ENCODE peak calls at places on chromosome 7, in five cellular contexts. F is brain microvascular endothelial cell, H is fibroblast of lung, X is choroid plexus epithelial cell, W is ovary. T is an unnamed sample.

GRCh38 chr7:120770206-120770605 is 87.7 kb downstream of the TSPAN12 start:
- DNase-seq in X (no peak), F (no peak), W (no peak), H (no peak), T (no peak)

GRCh38 chr7:32117837-32118236 is 47.6 kb upstream of the PDE1C start:
- DNase-seq in F (no peak), X (no peak), H (no peak), W (no peak), T (no peak)

GRCh38 chr7:30658471-30659074 is 23.7 kb downstream of the CRHR2 start:
- DNase-seq in W (no peak), X (no peak), H (no peak), F (no peak), T (no peak)

GRCh38 chr7:96667026-96667425 is 42.6 kb downstream of the SEM1 start:
- DNase-seq in H (no peak), X (no peak), F (no peak), W (no peak), T (no peak)

GRCh38 chr7:98724591-98724990 is 107.5 kb downstream of the NPTX2 start:
- DNase-seq in F (no peak), W (no peak), X (no peak), H (no peak), T (no peak)

GRCh38 chr7:88431861-88432260 is 125.2 kb upstream of the STEAP4 start:
- DNase-seq in W (no peak), F (no peak), H (no peak), X (no peak), T (no peak)

GRCh38 chr7:27774717-27775328 is 34.9 kb downstream of the TAX1BP1 start:
- DNase-seq in X (peak; percentile 70), H (peak; percentile 71), F (peak; percentile 21), W (no peak), T (peak; percentile 14)

GRCh38 chr7:139693651-139694388 is 84.0 kb downstream of the HIPK2 start:
- DNase-seq in H (peak; percentile 40), W (no peak), F (no peak), X (no peak), T (no peak)

GRCh38 chr7:121305109-121305508 is 23.7 kb upstream of the WNT16 start:
- DNase-seq in W (no peak), F (no peak), X (peak; percentile 72), H (peak; percentile 24), T (no peak)

GRCh38 chr7:45359781-45360180 is 202.2 kb downstream of the RAMP3 start:
- DNase-seq in X (no peak), F (no peak), W (no peak), H (no peak), T (no peak)

GRCh38 chr7:108503112-108504026 is 22.6 kb downstream of the PNPLA8 start:
- DNase-seq in X (peak; percentile 47), F (no peak), W (no peak), H (peak; percentile 80), T (peak; percentile 75)

GRCh38 chr7:23467281-23467680 is 3.0 kb downstream of the IGF2BP3 start:
- DNase-seq in H (no peak), W (no peak), X (peak; percentile 34), F (no peak), T (no peak)

GRCh38 chr7:76513817-76514799 is 3.8 kb downstream of the UPK3B start:
- DNase-seq in F (no peak), W (peak; percentile 53), X (no peak), H (no peak), T (no peak)

GRCh38 chr7:144487906-144488305 is 84.4 kb upstream of the NOBOX start:
- DNase-seq in X (peak; percentile 6), W (no peak), H (no peak), F (no peak), T (no peak)

GRCh38 chr7:1049006-1049741 is 4.8 kb downstream of the GPR146 start:
- DNase-seq in X (no peak), W (no peak), F (no peak), H (no peak), T (no peak)

GRCh38 chr7:76133164-76133775 is 68.4 kb upstream of the SRRM3 start:
- DNase-seq in X (no peak), H (no peak), F (no peak), W (no peak), T (no peak)

GRCh38 chr7:28408105-28408973 is 4.0 kb upstream of the CREB5 start:
- DNase-seq in F (no peak), X (no peak), W (peak; percentile 41), H (no peak), T (no peak)

GRCh38 chr7:117870405-117870905 is 2.8 kb downstream of the CTTNBP2 start:
- DNase-seq in F (no peak), X (no peak), W (no peak), H (no peak), T (no peak)

GRCh38 chr7:4815121-4815520 is 39.7 kb downstream of the AP5Z1 start:
- DNase-seq in X (no peak), F (no peak), W (no peak), H (no peak), T (no peak)

DNA sequence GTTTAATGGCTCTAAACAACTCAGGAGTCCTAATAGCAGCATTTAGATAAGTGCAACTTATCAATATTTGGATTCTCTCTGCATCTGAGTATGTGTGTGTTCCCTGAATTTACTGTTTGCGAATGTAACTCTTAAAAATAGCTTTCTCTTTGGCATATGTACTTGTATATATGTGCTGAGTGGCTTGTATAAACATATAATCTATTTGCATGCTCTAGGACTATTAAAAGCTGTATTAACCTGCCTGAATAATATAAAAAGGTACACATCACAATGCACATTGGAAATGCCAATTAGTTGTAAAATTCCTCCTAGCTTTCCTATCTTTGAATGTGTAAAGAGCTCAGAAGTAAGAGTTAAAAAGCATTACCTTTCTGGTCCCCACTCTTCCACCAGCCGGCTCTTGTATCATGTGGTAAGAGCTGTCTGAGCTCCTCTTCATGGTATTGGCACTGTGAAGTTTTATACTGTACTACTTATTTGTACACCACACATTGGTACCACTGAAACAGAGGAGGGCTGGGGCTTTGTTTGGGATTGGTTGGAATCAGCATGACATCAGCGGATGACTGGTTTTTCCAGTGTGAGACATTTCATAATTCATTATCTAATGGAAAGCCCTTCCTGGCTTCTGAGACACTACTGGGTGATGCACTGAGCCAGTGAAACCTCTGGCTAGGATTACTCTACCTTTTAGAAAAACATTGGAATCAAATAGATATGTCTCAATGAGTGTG is at the start of gene INHBA:
- DNase-seq in F (peak; percentile 97), W (no peak), X (peak; percentile 80), H (peak; percentile 88), T (no peak)
- H3K4me3 ChIP-seq in F (peak within 1 kb of the TSS; percentile 82), W (no peak within 1 kb of the TSS), X (peak within 1 kb of the TSS; percentile 45), H (peak within 1 kb of the TSS; percentile 81), T (no peak within 1 kb of the TSS)

DNA sequence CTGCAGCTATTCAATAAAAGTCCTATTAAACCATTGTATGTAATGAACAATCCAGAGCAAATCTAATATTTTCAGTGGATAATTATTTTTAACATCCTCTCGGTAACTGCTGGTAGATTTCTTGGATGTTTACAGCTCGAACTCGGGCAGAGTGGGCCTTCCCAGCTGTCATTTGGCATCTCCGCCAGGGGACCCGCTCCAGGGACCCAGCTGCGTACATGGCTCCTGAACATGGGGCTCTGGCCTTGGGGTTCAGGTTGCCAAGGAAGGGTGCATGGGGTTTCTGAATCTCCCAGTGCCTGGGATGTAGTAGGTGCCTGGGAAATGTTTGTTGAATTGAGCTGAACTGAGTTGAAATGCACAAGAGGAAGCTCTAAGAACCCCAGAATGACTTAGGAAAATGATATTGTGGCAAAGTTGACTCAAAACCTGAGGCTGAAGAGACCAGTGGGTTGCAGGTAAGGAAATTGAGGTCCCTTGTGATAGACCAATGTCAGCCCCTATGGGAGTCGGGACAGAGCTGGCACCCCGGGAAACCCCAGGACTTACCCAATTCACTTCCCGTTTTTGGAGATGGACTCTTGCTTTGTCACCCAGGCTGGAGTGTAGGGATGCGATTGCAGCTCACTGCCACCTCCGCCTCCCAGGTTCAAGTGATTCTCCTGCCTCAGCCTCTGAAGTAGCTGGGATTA is 228.4 kb downstream of the CUX1 start:
- DNase-seq in W (no peak), F (no peak), H (no peak), X (no peak), T (no peak)
- H3K4me3 ChIP-seq in W (no peak overlapping the region), F (no peak overlapping the region), H (no peak overlapping the region), X (no peak overlapping the region), T (peak overlapping the region; percentile 58)

GRCh38 chr7:92850506-92850905 is 14.1 kb upstream of the CDK6 start:
- DNase-seq in H (no peak), W (no peak), X (no peak), F (no peak), T (no peak)

GRCh38 chr7:92848854-92849745 is 12.7 kb upstream of the CDK6 start:
- DNase-seq in W (no peak), F (peak; percentile 56), X (no peak), H (no peak), T (no peak)

GRCh38 chr7:92851732-92852131 is 15.4 kb upstream of the CDK6 start:
- DNase-seq in H (no peak), X (no peak), W (no peak), F (no peak), T (no peak)

GRCh38 chr7:92856436-92856835 is 20.1 kb upstream of the CDK6 start:
- DNase-seq in F (no peak), W (no peak), H (no peak), X (no peak), T (no peak)

DNA sequence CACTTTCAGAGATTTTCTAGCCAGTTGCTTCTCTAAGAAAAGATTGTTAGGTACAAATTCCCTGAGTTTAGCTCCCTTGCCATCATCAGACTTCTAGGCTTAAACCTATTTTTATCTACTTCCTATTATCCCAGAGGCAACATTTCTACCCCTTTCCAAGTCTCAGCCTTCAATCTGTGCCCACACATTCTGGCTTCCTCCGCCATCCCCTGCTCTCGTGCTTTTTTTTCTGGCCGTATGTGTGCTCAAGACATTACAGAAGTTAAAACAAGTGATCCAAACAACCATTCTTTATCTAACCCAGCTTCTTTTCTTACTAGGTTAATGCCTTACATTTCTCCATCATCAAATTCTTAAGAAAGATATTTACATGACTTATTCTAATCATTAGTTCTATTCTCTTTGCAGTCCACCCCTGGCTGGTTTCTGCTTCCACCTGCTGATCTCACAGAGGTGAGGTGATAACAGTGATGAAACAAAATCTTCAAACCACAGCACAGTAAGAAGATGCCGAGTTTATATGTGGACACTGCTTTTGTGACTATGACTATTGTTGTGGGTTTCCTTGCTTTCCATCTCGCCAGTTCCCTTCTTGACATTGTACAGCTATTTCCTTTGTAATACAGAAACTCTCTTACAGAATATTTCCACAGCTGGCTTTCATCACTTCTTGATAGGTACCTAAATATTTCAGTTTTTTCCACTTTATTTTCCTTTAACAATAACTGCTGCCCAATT is 18.3 kb upstream of the CDK6 start:
- DNase-seq in W (no peak), H (no peak), X (no peak), F (no peak), T (no peak)
- H3K4me3 ChIP-seq in W (no peak overlapping the region), H (no peak overlapping the region), X (no peak overlapping the region), F (no peak overlapping the region), T (no peak overlapping the region)

DNA sequence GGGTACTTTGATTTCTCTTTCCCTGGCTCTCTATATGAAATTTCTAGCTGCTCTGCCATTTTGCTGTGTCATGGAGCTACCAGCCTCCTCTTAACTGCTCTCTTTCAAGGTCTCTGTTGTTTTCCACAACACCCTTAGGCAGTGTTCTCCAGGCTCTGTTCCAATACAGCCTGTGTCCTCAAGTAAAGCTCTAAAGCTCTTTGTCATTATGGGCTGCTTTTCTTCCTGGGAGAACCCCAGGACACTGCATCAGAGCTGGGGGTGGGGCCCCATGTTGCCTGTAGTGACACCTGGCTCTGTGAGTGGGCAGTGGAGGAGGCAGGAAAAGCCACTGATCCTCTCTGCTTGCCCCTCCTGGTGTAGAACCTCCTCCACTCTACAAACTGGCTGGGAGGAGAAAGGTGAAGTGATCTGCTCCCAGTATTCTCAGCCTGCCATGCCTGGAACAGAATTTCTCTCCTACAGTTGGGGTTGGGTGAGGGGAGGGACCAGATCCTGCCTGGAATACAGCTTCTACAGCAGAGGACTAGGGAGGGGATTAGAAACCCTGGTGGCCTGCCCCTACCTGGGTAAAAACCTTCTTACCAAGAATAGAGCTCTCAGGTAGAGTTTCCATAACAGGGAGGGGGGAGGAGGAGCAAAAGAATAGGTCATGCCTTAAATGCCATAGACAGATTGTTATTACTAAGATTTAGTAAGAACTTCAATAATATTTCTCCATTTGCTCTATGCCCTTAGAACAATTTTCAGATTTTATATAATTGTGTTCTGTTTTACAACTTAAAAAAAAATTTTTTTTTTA is 33.7 kb upstream of the TSPAN33 start:
- DNase-seq in H (no peak), W (no peak), F (no peak), X (peak; percentile 9), T (peak; percentile 45)
- H3K4me3 ChIP-seq in H (no peak overlapping the region), W (no peak overlapping the region), F (no peak overlapping the region), X (no peak overlapping the region), T (peak overlapping the region; percentile 20)